ENCODE peak calls at places on chromosomes 16 and 17, in ten cellular contexts. E, F, A, V, U, C, T, D, X and L are unnamed samples.

GRCh38 chr17:20072692-20072992 is 63.5 kb downstream of the SPECC1 start:
- DNase-seq in C (no peak), T (no peak), E (no peak), U (no peak), A (no peak), D (no peak), F (no peak), X (no peak), V (no peak), L (no peak)

GRCh38 chr17:8912060-8912981 is 44.8 kb upstream of the PIK3R6 start:
- DNase-seq in F (no peak), X (no peak), C (no peak), V (no peak), D (no peak), U (no peak), E (no peak), T (no peak), A (no peak), L (no peak)

GRCh38 chr16:6231351-6231750 is 1101.3 kb upstream of the RBFOX1 start:
- DNase-seq in E (no peak), A (no peak), V (no peak), D (no peak), U (no peak), X (no peak), F (no peak), C (no peak), T (no peak), L (no peak)

GRCh38 chr17:47738178-47738577 is 5.1 kb downstream of the TBX21 start:
- DNase-seq in T (no peak), V (no peak), F (no peak), U (no peak), D (no peak), X (no peak), A (no peak), C (no peak), E (no peak), L (no peak)

GRCh38 chr16:71473891-71474290 is 11.8 kb upstream of the ZNF23 start:
- DNase-seq in U (no peak), X (no peak), T (peak), V (no peak), F (no peak), A (no peak), D (no peak), E (no peak), C (peak), L (no peak)

GRCh38 chr17:28527859-28528258 is 21.7 kb downstream of the FOXN1 start:
- DNase-seq in D (no peak), C (no peak), F (no peak), X (no peak), E (no peak), A (no peak), U (peak), T (no peak), V (no peak), L (no peak)

GRCh38 chr17:5262417-5262816 is 19.7 kb upstream of the RABEP1 start:
- DNase-seq in A (no peak), C (no peak), D (no peak), F (no peak), E (no peak), X (no peak), V (no peak), T (no peak), U (no peak), L (no peak)

GRCh38 chr17:57135748-57136342 is 50.8 kb downstream of the AKAP1 start:
- DNase-seq in A (no peak), D (no peak), T (no peak), C (no peak), V (no peak), E (no peak), F (no peak), U (no peak), X (no peak), L (no peak)

GRCh38 chr16:80924372-80924978 is 82.2 kb downstream of the CMC2 start:
- DNase-seq in E (peak), A (no peak), U (peak), X (peak), V (no peak), D (no peak), F (peak), C (no peak), T (peak), L (peak)

GRCh38 chr16:990516-991291 is 9.1 kb downstream of the SOX8 start:
- DNase-seq in U (no peak), E (no peak), A (no peak), C (no peak), X (no peak), T (no peak), D (no peak), V (no peak), F (no peak), L (no peak)

GRCh38 chr17:37430051-37430591 is 23.4 kb downstream of the TADA2A start:
- DNase-seq in T (peak), V (no peak), E (peak), U (no peak), C (peak), X (no peak), D (no peak), F (peak), A (no peak), L (peak)

GRCh38 chr16:4523686-4524085 is 14.9 kb downstream of the CDIP1 start:
- DNase-seq in F (no peak), T (no peak), A (no peak), X (no peak), U (no peak), C (no peak), E (no peak), V (no peak), D (no peak), L (no peak)

GRCh38 chr17:978110-979093 is 1.2 kb downstream of the NXN start:
- DNase-seq in A (no peak), E (no peak), X (no peak), C (peak), U (peak), D (no peak), V (no peak), F (no peak), T (peak), L (no peak)

GRCh38 chr16:50796829-50797228 is 54.9 kb downstream of the CYLD start:
- DNase-seq in V (no peak), U (no peak), E (no peak), C (no peak), T (no peak), A (no peak), D (no peak), F (no peak), X (no peak), L (no peak)

GRCh38 chr16:48158296-48158695 is 2.5 kb upstream of the ABCC12 start:
- DNase-seq in A (no peak), V (no peak), C (peak), D (no peak), E (peak), F (peak), X (no peak), U (no peak), T (peak), L (no peak)

GRCh38 chr17:16919663-16920627 is 52.0 kb downstream of the TNFRSF13B start:
- DNase-seq in A (no peak), V (no peak), T (no peak), E (no peak), C (no peak), D (no peak), F (no peak), X (no peak), U (peak), L (no peak)

GRCh38 chr17:78252111-78252634 is 20.7 kb downstream of the TMEM235 start:
- DNase-seq in E (no peak), A (peak), C (no peak), U (no peak), F (no peak), D (peak), T (no peak), X (peak), V (peak), L (no peak)

GRCh38 chr17:71505200-71505599 is 615.6 kb upstream of the SOX9 start:
- DNase-seq in E (no peak), U (no peak), X (no peak), D (no peak), V (no peak), A (no peak), C (peak), T (peak), F (peak), L (no peak)

GRCh38 chr17:45098869-45099616 is 33.3 kb downstream of the PLCD3 start:
- DNase-seq in V (no peak), T (peak), X (peak), A (peak), U (peak), F (peak), C (no peak), E (peak), D (peak), L (peak)

GRCh38 chr17:1769826-1770477 is 8.1 kb downstream of the SERPINF1 start:
- DNase-seq in V (peak), U (no peak), F (peak), C (peak), A (no peak), T (no peak), E (no peak), X (no peak), D (no peak), L (no peak)

GRCh38 chr17:6843241-6843890 is 11.8 kb upstream of the TEKT1 start:
- DNase-seq in D (no peak), E (peak), X (no peak), C (peak), A (no peak), T (peak), F (peak), V (no peak), U (no peak), L (peak)

GRCh38 chr16:56911771-56912541 is 20.0 kb upstream of the HERPUD1 start:
- DNase-seq in X (no peak), V (no peak), T (peak), E (peak), A (no peak), C (no peak), U (peak), F (peak), D (no peak), L (no peak)

GRCh38 chr16:88965411-88965810 is 11.6 kb downstream of the CBFA2T3 start:
- DNase-seq in U (peak), E (no peak), A (no peak), F (no peak), V (no peak), X (no peak), C (no peak), T (no peak), D (no peak), L (no peak)

GRCh38 chr17:77282524-77283515 is 142.1 kb downstream of the SEC14L1 start:
- DNase-seq in E (no peak), C (no peak), V (no peak), T (peak), X (no peak), D (no peak), A (no peak), F (no peak), U (no peak), L (no peak)

GRCh38 chr17:65177901-65178300 is 40.7 kb downstream of the RGS9 start:
- DNase-seq in F (peak), E (peak), D (no peak), A (no peak), U (no peak), X (no peak), V (no peak), C (peak), T (peak), L (no peak)

GRCh38 chr17:37726891-37727780 is 17.7 kb downstream of the HNF1B start:
- DNase-seq in E (no peak), T (no peak), A (no peak), C (no peak), X (no peak), D (no peak), V (no peak), U (no peak), F (no peak), L (no peak)

GRCh38 chr17:378068-378467 is 25.5 kb upstream of the RPH3AL start:
- DNase-seq in X (no peak), T (no peak), E (no peak), V (peak), C (no peak), F (no peak), D (no peak), A (no peak), U (peak), L (no peak)

GRCh38 chr17:52395308-52395707 is 236.8 kb upstream of the CA10 start:
- DNase-seq in U (no peak), A (no peak), D (no peak), F (no peak), X (no peak), E (no peak), V (no peak), C (no peak), T (no peak), L (no peak)

GRCh38 chr16:11224894-11225676 is 30.9 kb downstream of the SOCS1 start:
- DNase-seq in F (peak), T (no peak), A (peak), C (no peak), X (peak), U (peak), V (no peak), D (peak), E (no peak), L (peak)

GRCh38 chr17:36972186-36972686 is 23.5 kb downstream of the AATF start:
- DNase-seq in F (peak), C (no peak), T (peak), D (no peak), A (no peak), X (no peak), V (no peak), U (no peak), E (no peak), L (no peak)

GRCh38 chr16:71746442-71747046 is 22.0 kb upstream of the PHLPP2 start:
- DNase-seq in A (no peak), E (peak), F (peak), V (no peak), T (peak), D (peak), U (no peak), X (peak), C (peak), L (peak)

GRCh38 chr16:84018710-84019109 is 23.9 kb downstream of the SLC38A8 start:
- DNase-seq in X (no peak), V (no peak), C (no peak), D (no peak), T (no peak), E (no peak), U (no peak), A (no peak), F (no peak), L (no peak)